ENCODE peak calls at places on chromosome 1, in ten cellular contexts. X is NCI-H2081, O is spleen, K is MV-4-11, Y is amniotic epithelial cell, J is psoas muscle, D is NCI-H1105 treated with DMSO at 0.1 percent for 48 hours, V is NCI-H345, U is glutamatergic neuron, N is epithelial cell of esophagus. C is an unnamed sample.

GRCh38 chr1:223473576-223474344 is 80.5 kb downstream of the CCDC185 start:
- DNase-seq in X (no peak), O (no peak), Y (no peak), D (no peak), U (no peak), N (peak; percentile 42), J (no peak), V (no peak), K (no peak), C (no peak)

GRCh38 chr1:216523449-216524190 is 100.4 kb upstream of the USH2A start:
- DNase-seq in V (no peak), N (peak; percentile 55), D (no peak), K (no peak), X (no peak), Y (peak; percentile 53), J (no peak), O (no peak), U (no peak), C (no peak)

GRCh38 chr1:68378296-68379084 is 71.3 kb downstream of the RPE65 start:
- DNase-seq in O (no peak), Y (peak; percentile 44), K (no peak), U (no peak), J (no peak), V (no peak), N (peak; percentile 69), D (no peak), X (no peak), C (no peak)

GRCh38 chr1:155135416-155136197 is at the start of gene SLC50A1:
- DNase-seq in J (peak; percentile 95), Y (peak; percentile 91), N (peak; percentile 96), V (peak; percentile 100), K (peak; percentile 87), O (peak; percentile 99), U (peak; percentile 98), D (peak; percentile 90), X (peak; percentile 96), C (peak; percentile 98)

GRCh38 chr1:226980122-226980551 is 40.0 kb downstream of the COQ8A start:
- DNase-seq in N (no peak), U (no peak), K (no peak), V (no peak), Y (no peak), O (peak; percentile 60), X (no peak), J (no peak), D (no peak), C (no peak)

GRCh38 chr1:212754715-212755114 is 36.9 kb downstream of the NSL1 start:
- DNase-seq in J (no peak), V (no peak), Y (no peak), U (no peak), D (no peak), O (no peak), K (no peak), X (no peak), N (no peak), C (peak; percentile 36)

GRCh38 chr1:154578058-154578418 is 10.5 kb downstream of the CHRNB2 start:
- DNase-seq in N (no peak), O (no peak), K (no peak), D (no peak), X (no peak), V (no peak), J (no peak), Y (no peak), U (no peak), C (no peak)

GRCh38 chr1:30851286-30851685 is 57.3 kb downstream of the SDC3 start:
- DNase-seq in Y (no peak), K (no peak), N (no peak), V (no peak), X (no peak), D (no peak), U (no peak), O (no peak), J (no peak), C (no peak)

GRCh38 chr1:2514863-2515762 is 11.3 kb downstream of the PANK4 start:
- DNase-seq in V (no peak), K (no peak), J (no peak), N (no peak), O (no peak), U (no peak), X (no peak), Y (no peak), D (no peak), C (no peak)

GRCh38 chr1:240337795-240338194 is 246.1 kb downstream of the FMN2 start:
- DNase-seq in Y (peak; percentile 99), U (no peak), J (no peak), N (peak; percentile 84), V (no peak), K (no peak), O (no peak), D (no peak), X (no peak), C (no peak)

C was measured in RPMI8226.